ENCODE peak calls at places on chromosomes 5 and 9, in five cellular contexts. A is LHCN-M2, I is aorta, J is GM04503, T is non-pigmented ciliary epithelial cell. X is an unnamed sample.

GRCh38 chr5:32510860-32511259 is 66.3 kb upstream of the ZFR start:
- DNase-seq in I (no peak), A (no peak), T (no peak), J (no peak), X (no peak)

GRCh38 chr5:34699155-34700077 is 43.3 kb downstream of the RAI14 start:
- DNase-seq in J (no peak), I (no peak), T (no peak), A (no peak), X (no peak)

GRCh38 chr9:127021664-127022337 is 100.6 kb downstream of the ANGPTL2 start:
- DNase-seq in J (peak), A (peak), T (peak), I (peak), X (no peak)

GRCh38 chr5:142356318-142356715 is 31.5 kb upstream of the SPRY4 start:
- DNase-seq in A (no peak), T (no peak), I (no peak), J (peak), X (no peak)

GRCh38 chr5:875931-876330 is 16.7 kb downstream of the BRD9 start:
- DNase-seq in J (no peak), I (no peak), T (no peak), A (no peak), X (no peak)

GRCh38 chr9:91896513-91897121 is 53.4 kb downstream of the ROR2 start:
- DNase-seq in I (peak), J (no peak), T (no peak), A (no peak), X (no peak)

GRCh38 chr5:6081727-6082210 is 296.6 kb downstream of the MED10 start:
- DNase-seq in I (no peak), J (no peak), T (no peak), A (no peak), X (no peak)

GRCh38 chr9:107260437-107261081 is 22.5 kb upstream of the RAD23B start:
- DNase-seq in I (no peak), T (no peak), J (no peak), A (peak), X (no peak)

GRCh38 chr5:138933522-138934290 is 58.6 kb upstream of the LRRTM2 start:
- DNase-seq in T (no peak), A (no peak), J (no peak), I (no peak), X (no peak)

GRCh38 chr9:20207161-20207560 is 415.1 kb downstream of the MLLT3 start:
- DNase-seq in J (no peak), T (no peak), I (no peak), A (peak), X (no peak)

GRCh38 chr9:101458955-101459631 is 23.5 kb upstream of the ALDOB start:
- DNase-seq in T (no peak), A (peak), I (no peak), J (peak), X (peak)

GRCh38 chr5:91206734-91207133 is 176.4 kb downstream of the ARRDC3 start:
- DNase-seq in A (peak), J (no peak), I (no peak), T (peak), X (no peak)

GRCh38 chr9:123609844-123610243 is 253.8 kb downstream of the CRB2 start:
- DNase-seq in A (peak), I (no peak), J (no peak), T (no peak), X (no peak)

GRCh38 chr9:16704096-16704488 is 166.4 kb downstream of the BNC2 start:
- DNase-seq in T (no peak), I (no peak), J (no peak), A (peak), X (no peak)

GRCh38 chr5:4196744-4197646 is 601.4 kb downstream of the IRX1 start:
- DNase-seq in I (no peak), A (no peak), J (no peak), T (no peak), X (no peak)

GRCh38 chr5:74127377-74128338 is 501.7 kb downstream of the ARHGEF28 start:
- DNase-seq in A (peak), J (no peak), T (no peak), I (no peak), X (no peak)

GRCh38 chr5:132426525-132427138 is 57.1 kb downstream of the SLC22A5 start:
- DNase-seq in T (peak), I (peak), J (peak), A (peak), X (peak)

GRCh38 chr5:78727786-78728761 is 79.5 kb upstream of the LHFPL2 start:
- DNase-seq in T (no peak), A (no peak), J (no peak), I (no peak), X (peak)

GRCh38 chr9:96222132-96222531 is 79.8 kb downstream of the HSD17B3 start:
- DNase-seq in A (peak), J (no peak), I (no peak), T (no peak), X (peak)

GRCh38 chr5:180084638-180085561 is 13.3 kb upstream of the RNF130 start:
- DNase-seq in T (no peak), A (no peak), J (no peak), I (peak), X (no peak)

GRCh38 chr5:127785098-127785927 is 82.1 kb downstream of the CCDC192 start:
- DNase-seq in I (no peak), A (peak), J (peak), T (peak), X (no peak)

GRCh38 chr9:36911601-36912412 is 122.3 kb downstream of the PAX5 start:
- DNase-seq in I (no peak), J (no peak), A (no peak), T (no peak), X (no peak)

GRCh38 chr9:84600739-84601138 is 68.8 kb upstream of the NTRK2 start:
- DNase-seq in J (no peak), T (no peak), A (no peak), I (no peak), X (no peak)

GRCh38 chr9:16154570-16155078 is 601.8 kb downstream of the CCDC171 start:
- DNase-seq in J (no peak), I (no peak), T (no peak), A (no peak), X (peak)

GRCh38 chr5:157596449-157596848 is 20.9 kb upstream of the ADAM19 start:
- DNase-seq in J (no peak), I (no peak), T (no peak), A (peak), X (no peak)

X was measured in HuH-7.5.